ENCODE peak calls at places on chromosomes 12 and 14, in eight cellular contexts. One of them, this sample, is unnamed.

GRCh38 chr14:66606826-66607225 is 98.9 kb downstream of the GPHN start:
- DNase-seq in RCC 7860: no peak
- DNase-seq in ELR: no peak
- DNase-seq in memory B cell: no peak
- DNase-seq in NCI-H1092 treated with DMSO at 0.1 percent for 48 hours: no peak
- DNase-seq in CD8-positive, alpha-beta T cell: no peak
- DNase-seq in NCI-H1436 treated with DMSO at 0.1 percent for 48 hours: no peak
- DNase-seq in left ventricle myocardium superior: no peak
- DNase-seq in this sample: no peak

GRCh38 chr14:61178226-61179060 is 102.7 kb downstream of the TMEM30B start:
- DNase-seq in CD8-positive, alpha-beta T cell: no peak
- DNase-seq in ELR: peak
- DNase-seq in NCI-H1092 treated with DMSO at 0.1 percent for 48 hours: no peak
- DNase-seq in memory B cell: no peak
- DNase-seq in NCI-H1436 treated with DMSO at 0.1 percent for 48 hours: no peak
- DNase-seq in RCC 7860: peak
- DNase-seq in left ventricle myocardium superior: no peak
- DNase-seq in this sample: no peak

GRCh38 chr14:36300337-36300736 is 20.1 kb downstream of the MBIP start:
- DNase-seq in left ventricle myocardium superior: no peak
- DNase-seq in CD8-positive, alpha-beta T cell: no peak
- DNase-seq in ELR: peak
- DNase-seq in RCC 7860: no peak
- DNase-seq in NCI-H1092 treated with DMSO at 0.1 percent for 48 hours: no peak
- DNase-seq in NCI-H1436 treated with DMSO at 0.1 percent for 48 hours: no peak
- DNase-seq in memory B cell: no peak
- DNase-seq in this sample: no peak

GRCh38 chr14:54497224-54497623 is 8.4 kb upstream of the GMFB start:
- DNase-seq in left ventricle myocardium superior: no peak
- DNase-seq in RCC 7860: no peak
- DNase-seq in CD8-positive, alpha-beta T cell: no peak
- DNase-seq in NCI-H1092 treated with DMSO at 0.1 percent for 48 hours: no peak
- DNase-seq in memory B cell: no peak
- DNase-seq in ELR: no peak
- DNase-seq in NCI-H1436 treated with DMSO at 0.1 percent for 48 hours: no peak
- DNase-seq in this sample: no peak

GRCh38 chr12:103444983-103445382 is 50.8 kb downstream of the C12orf42 start:
- DNase-seq in left ventricle myocardium superior: no peak
- DNase-seq in NCI-H1436 treated with DMSO at 0.1 percent for 48 hours: no peak
- DNase-seq in RCC 7860: no peak
- DNase-seq in NCI-H1092 treated with DMSO at 0.1 percent for 48 hours: no peak
- DNase-seq in ELR: no peak
- DNase-seq in CD8-positive, alpha-beta T cell: no peak
- DNase-seq in memory B cell: no peak
- DNase-seq in this sample: no peak

GRCh38 chr12:107320031-107320928 is 226.9 kb upstream of the CRY1 start:
- DNase-seq in left ventricle myocardium superior: peak
- DNase-seq in RCC 7860: no peak
- DNase-seq in ELR: peak
- DNase-seq in NCI-H1436 treated with DMSO at 0.1 percent for 48 hours: no peak
- DNase-seq in memory B cell: no peak
- DNase-seq in CD8-positive, alpha-beta T cell: peak
- DNase-seq in NCI-H1092 treated with DMSO at 0.1 percent for 48 hours: peak
- DNase-seq in this sample: no peak

GRCh38 chr14:104696671-104697316 is 7.4 kb downstream of the INF2 start:
- DNase-seq in NCI-H1436 treated with DMSO at 0.1 percent for 48 hours: no peak
- DNase-seq in memory B cell: no peak
- DNase-seq in NCI-H1092 treated with DMSO at 0.1 percent for 48 hours: peak
- DNase-seq in RCC 7860: no peak
- DNase-seq in CD8-positive, alpha-beta T cell: no peak
- DNase-seq in left ventricle myocardium superior: no peak
- DNase-seq in ELR: no peak
- DNase-seq in this sample: no peak

GRCh38 chr12:45938566-45938965 is 51.8 kb downstream of the SCAF11 start:
- DNase-seq in ELR: no peak
- DNase-seq in memory B cell: no peak
- DNase-seq in NCI-H1092 treated with DMSO at 0.1 percent for 48 hours: no peak
- DNase-seq in left ventricle myocardium superior: no peak
- DNase-seq in RCC 7860: no peak
- DNase-seq in CD8-positive, alpha-beta T cell: no peak
- DNase-seq in NCI-H1436 treated with DMSO at 0.1 percent for 48 hours: no peak
- DNase-seq in this sample: no peak

GRCh38 chr14:78638926-78639325 is 468.8 kb downstream of the NRXN3 start:
- DNase-seq in left ventricle myocardium superior: no peak
- DNase-seq in memory B cell: no peak
- DNase-seq in CD8-positive, alpha-beta T cell: no peak
- DNase-seq in NCI-H1092 treated with DMSO at 0.1 percent for 48 hours: no peak
- DNase-seq in NCI-H1436 treated with DMSO at 0.1 percent for 48 hours: no peak
- DNase-seq in RCC 7860: no peak
- DNase-seq in ELR: no peak
- DNase-seq in this sample: no peak